ENCODE peak calls at places on chromosome X, in four cellular contexts. N, A, X and P are unnamed samples.

GRCh38 chrX:1558761-1559468 is 21.9 kb upstream of the P2RY8 start:
- DNase-seq in N (no peak), A (peak), X (no peak), P (peak)

GRCh38 chrX:18278448-18278847 is 57.8 kb upstream of the BEND2 start:
- DNase-seq in N (no peak), A (no peak), X (no peak), P (no peak)

GRCh38 chrX:12956704-12957541 is 18.0 kb upstream of the TMSB4X start:
- DNase-seq in N (peak), A (peak), X (peak), P (no peak)

GRCh38 chrX:51292421-51292820 is 40.2 kb upstream of the NUDT10 start:
- DNase-seq in N (no peak), A (no peak), X (no peak), P (no peak)

GRCh38 chrX:133215747-133216146 is 2.4 kb downstream of the TFDP3 start:
- DNase-seq in N (no peak), A (no peak), X (peak), P (no peak)

GRCh38 chrX:68846536-68846935 is 17.7 kb downstream of the EFNB1 start:
- DNase-seq in N (no peak), A (no peak), X (peak), P (no peak)

GRCh38 chrX:119605398-119605738 is 856 bp downstream of the NKRF start:
- DNase-seq in N (no peak), A (no peak), X (peak), P (no peak)

GRCh38 chrX:132266583-132267355 is 47.5 kb upstream of the RAP2C start:
- DNase-seq in N (peak), A (no peak), X (peak), P (no peak)

GRCh38 chrX:49761481-49761880 is 65.7 kb upstream of the PAGE1 start:
- DNase-seq in N (peak), A (no peak), X (peak), P (no peak)

GRCh38 chrX:77788050-77788449 is 2.0 kb upstream of the ATRX start:
- DNase-seq in N (peak), A (no peak), X (peak), P (no peak)

GRCh38 chrX:133249659-133250058 is 31.5 kb upstream of the TFDP3 start:
- DNase-seq in N (peak), A (no peak), X (no peak), P (no peak)

GRCh38 chrX:11728556-11728955 is 29.5 kb upstream of the MSL3 start:
- DNase-seq in N (no peak), A (no peak), X (no peak), P (no peak)

GRCh38 chrX:125203737-125204578 is 115.7 kb upstream of the TEX13C start:
- DNase-seq in N (no peak), A (peak), X (peak), P (peak)

GRCh38 chrX:154485150-154486051 is 1.0 kb downstream of the UBL4A start:
- DNase-seq in N (no peak), A (no peak), X (no peak), P (peak)

GRCh38 chrX:111164728-111165127 is 68.7 kb downstream of the PAK3 start:
- DNase-seq in N (peak), A (no peak), X (peak), P (no peak)

GRCh38 chrX:95662200-95662599 is 1022.4 kb upstream of the DIAPH2 start:
- DNase-seq in N (no peak), A (no peak), X (no peak), P (no peak)

GRCh38 chrX:45714864-45715263 is 514.2 kb upstream of the DIPK2B start:
- DNase-seq in N (peak), A (peak), X (peak), P (no peak)

GRCh38 chrX:130176354-130176776 is 4.6 kb downstream of the RAB33A start:
- DNase-seq in N (no peak), A (no peak), X (peak), P (no peak)

GRCh38 chrX:7485041-7485440 is 337.1 kb upstream of the PUDP start:
- DNase-seq in N (no peak), A (no peak), X (no peak), P (no peak)

GRCh38 chrX:57270980-57271379 is 15.5 kb upstream of the FAAH2 start:
- DNase-seq in N (no peak), A (no peak), X (no peak), P (no peak)

GRCh38 chrX:2508648-2509335 is 8.0 kb upstream of the DHRSX start:
- DNase-seq in N (no peak), A (no peak), X (no peak), P (no peak)

GRCh38 chrX:65600106-65600505 is 65.5 kb upstream of the LAS1L start:
- DNase-seq in N (no peak), A (no peak), X (no peak), P (no peak)

GRCh38 chrX:71619193-71619592 is 882 bp upstream of the CXCR3 start:
- DNase-seq in N (no peak), A (peak), X (no peak), P (no peak)

GRCh38 chrX:12901486-12901885 is 4.9 kb upstream of the TLR8 start:
- DNase-seq in N (peak), A (peak), X (peak), P (peak)

DNA sequence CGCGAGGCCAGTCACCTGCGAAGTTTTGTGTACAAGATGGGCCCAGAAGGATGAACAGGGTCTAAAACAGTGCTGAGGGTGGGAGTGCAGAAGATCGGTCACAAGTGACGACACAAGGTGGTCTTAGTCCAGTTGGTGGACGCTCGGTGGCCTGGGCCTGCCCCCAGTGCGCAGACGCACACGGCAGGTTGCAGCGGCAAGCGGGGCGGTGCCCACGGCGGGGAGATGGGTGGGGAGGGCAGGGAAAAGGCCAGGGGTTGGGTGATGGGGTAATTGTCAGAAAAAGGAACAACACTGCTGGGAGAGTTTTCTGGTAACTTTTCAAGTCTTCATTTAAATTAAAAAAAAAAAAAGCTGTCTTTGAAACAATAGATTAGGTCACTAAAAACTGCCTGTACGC is 1.0 kb upstream of the PRDX4 start:
- DNase-seq in N (no peak), A (no peak), X (no peak), P (no peak)
- H3K4me3 ChIP-seq in N (no peak), A (no peak), X (no peak), P (no peak)

GRCh38 chrX:70437011-70437410 is 7.6 kb upstream of the DLG3 start:
- DNase-seq in N (peak), A (no peak), X (no peak), P (no peak)

GRCh38 chrX:70437921-70438665 is 6.5 kb upstream of the DLG3 start:
- DNase-seq in N (no peak), A (no peak), X (no peak), P (no peak)

GRCh38 chrX:70434352-70434866 is 10.2 kb upstream of the DLG3 start:
- DNase-seq in N (peak), A (peak), X (peak), P (peak)

GRCh38 chrX:70434914-70435586 is 9.6 kb upstream of the DLG3 start:
- DNase-seq in N (peak), A (peak), X (peak), P (no peak)

DNA sequence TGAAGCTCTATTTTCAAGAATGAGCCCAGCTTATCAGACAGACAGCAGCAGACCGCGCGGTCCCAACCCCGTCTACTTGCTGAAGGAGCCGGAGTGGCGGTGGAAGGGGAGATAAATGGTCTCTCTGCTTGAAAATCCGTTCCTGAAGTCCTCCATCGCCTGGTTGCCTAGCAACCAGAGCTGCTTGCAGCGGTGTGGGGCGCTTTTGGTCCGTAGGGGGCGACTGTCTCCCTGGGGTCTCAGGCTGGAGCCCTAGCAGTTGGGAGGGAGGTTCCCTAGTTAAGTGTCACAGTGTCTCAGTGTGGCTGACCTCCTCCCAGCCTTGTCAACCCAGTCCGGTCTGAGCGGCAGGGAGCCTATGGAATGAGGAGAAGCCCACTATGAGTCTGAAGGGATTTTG is 8.3 kb upstream of the DLG3 start:
- DNase-seq in N (peak), A (no peak), X (peak), P (no peak)
- H3K4me3 ChIP-seq in N (no peak), A (no peak), X (no peak), P (no peak)

DNA sequence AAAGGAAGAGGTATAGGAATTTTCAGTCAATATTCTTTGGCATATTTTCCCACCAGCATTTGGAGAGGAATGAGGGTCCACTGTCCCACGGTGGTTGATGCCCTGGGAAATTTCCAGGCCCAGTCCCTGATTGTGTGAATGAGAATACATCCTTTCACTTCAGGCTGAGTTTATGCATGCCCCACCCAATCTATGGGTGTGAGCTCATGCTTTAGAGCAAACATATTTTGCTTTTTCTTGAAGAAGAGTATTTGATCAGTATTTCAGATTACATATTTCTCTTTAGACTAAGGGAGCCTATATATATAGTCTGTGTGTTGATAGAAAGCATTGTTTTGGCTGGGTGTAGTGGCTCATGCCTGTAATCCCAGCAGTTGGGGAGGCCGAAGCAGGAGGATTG is 77.2 kb downstream of the REPS2 start:
- DNase-seq in N (no peak), A (no peak), X (no peak), P (no peak)
- H3K4me3 ChIP-seq in N (no peak), A (no peak), X (no peak), P (no peak)

DNA sequence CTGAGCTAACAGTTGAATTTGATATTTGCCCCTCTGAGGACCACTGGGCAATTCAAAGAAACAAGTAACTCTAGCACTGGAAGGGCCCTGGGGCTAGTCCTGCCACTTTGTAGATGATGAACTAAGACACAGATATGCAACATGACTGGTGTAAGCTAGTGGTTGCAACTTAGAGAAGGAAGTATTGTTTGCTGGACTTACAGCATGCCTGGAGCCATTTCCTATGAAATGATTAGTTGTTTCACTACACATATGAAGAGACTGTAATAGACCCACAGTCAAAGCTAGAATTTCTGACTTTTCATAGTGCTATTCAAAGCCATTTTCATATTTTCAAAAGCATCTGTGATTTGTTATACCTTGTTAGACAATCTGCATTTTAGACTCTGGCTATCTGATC is 96.2 kb downstream of the TSPAN7 start:
- DNase-seq in N (no peak), A (no peak), X (no peak), P (no peak)
- H3K4me3 ChIP-seq in N (no peak), A (no peak), X (no peak), P (no peak)